ENCODE peak calls at places on chromosomes 5 and 9, in seven cellular contexts. E is LoVo; A is CD4-positive, alpha-beta T cell; D is GM04503; V is kidney tubule cell; Y is T-helper 2 cell; G is stimulated activated CD4-positive, alpha-beta T cell treated with anti-CD3 and anti-CD28 coated beads, Interleukin-12 subunit alpha, Interleukin-12 subunit beta, amount 100 ng/mL, for 4 hours. C is an unnamed sample.

GRCh38 chr9:17876687-17877086 is 297.8 kb downstream of the SH3GL2 start:
- DNase-seq in E (no peak), A (no peak), D (no peak), V (no peak), Y (no peak), G (no peak), C (no peak)

GRCh38 chr9:133460405-133461175 is 812 bp downstream of the CACFD1 start:
- DNase-seq in E (peak; percentile 43), A (peak; percentile 68), D (no peak), V (peak; percentile 76), Y (no peak), G (no peak), C (peak; percentile 91)

GRCh38 chr5:173138707-173139106 is 5.6 kb upstream of the BNIP1 start:
- DNase-seq in E (no peak), A (no peak), D (no peak), V (no peak), Y (no peak), G (no peak), C (no peak)

GRCh38 chr5:150468206-150468605 is 18.7 kb upstream of the RPS14 start:
- DNase-seq in E (no peak), A (no peak), D (no peak), V (no peak), Y (no peak), G (no peak), C (no peak)

GRCh38 chr5:16853511-16853910 is 82.6 kb downstream of the MYO10 start:
- DNase-seq in E (no peak), A (no peak), D (no peak), V (no peak), Y (no peak), G (no peak), C (peak; percentile 38)

GRCh38 chr5:132776077-132776931 is 735 bp downstream of the SEPTIN8 start:
- DNase-seq in E (peak; percentile 48), A (no peak), D (no peak), V (peak; percentile 67), Y (no peak), G (no peak), C (no peak)

GRCh38 chr5:154220625-154221024 is 30.1 kb downstream of the GALNT10 start:
- DNase-seq in E (no peak), A (no peak), D (peak; percentile 49), V (peak; percentile 83), Y (no peak), G (no peak), C (no peak)

GRCh38 chr9:112841261-112841660 is 49.4 kb downstream of the SLC46A2 start:
- DNase-seq in E (no peak), A (no peak), D (no peak), V (no peak), Y (no peak), G (no peak), C (no peak)

GRCh38 chr5:53478411-53479044 is 1.9 kb upstream of the FST start:
- DNase-seq in E (peak; percentile 67), A (no peak), D (no peak), V (peak; percentile 50), Y (no peak), G (no peak), C (peak; percentile 33)

GRCh38 chr5:16844952-16845351 is 91.1 kb downstream of the MYO10 start:
- DNase-seq in E (no peak), A (no peak), D (no peak), V (no peak), Y (no peak), G (no peak), C (no peak)

GRCh38 chr5:134003957-134004625 is 684 bp downstream of the VDAC1 start:
- DNase-seq in E (no peak), A (no peak), D (no peak), V (peak; percentile 56), Y (no peak), G (peak; percentile 55), C (no peak)

GRCh38 chr9:76911971-76912370 is 6.1 kb upstream of the PRUNE2 start:
- DNase-seq in E (no peak), A (no peak), D (no peak), V (peak; percentile 76), Y (no peak), G (no peak), C (no peak)

GRCh38 chr5:172905346-172905756 is 53.9 kb upstream of the RPL26L1 start:
- DNase-seq in E (no peak), A (no peak), D (no peak), V (no peak), Y (no peak), G (no peak), C (no peak)

GRCh38 chr9:13755551-13755950 is 476.1 kb upstream of the MPDZ start:
- DNase-seq in E (no peak), A (no peak), D (no peak), V (peak; percentile 71), Y (no peak), G (no peak), C (no peak)

GRCh38 chr5:1874820-1875219 is 7.9 kb downstream of the IRX4 start:
- DNase-seq in E (no peak), A (no peak), D (no peak), V (no peak), Y (no peak), G (no peak), C (peak; percentile 57)

GRCh38 chr5:154793599-154794524 is 38.7 kb downstream of the LARP1 start:
- DNase-seq in E (no peak), A (no peak), D (no peak), V (no peak), Y (no peak), G (no peak), C (no peak)

GRCh38 chr9:89278997-89279739 is 31.8 kb upstream of the CKS2 start:
- DNase-seq in E (peak; percentile 46), A (no peak), D (peak; percentile 15), V (peak; percentile 67), Y (no peak), G (no peak), C (no peak)

GRCh38 chr5:34717426-34718327 is 61.5 kb downstream of the RAI14 start:
- DNase-seq in E (no peak), A (no peak), D (peak; percentile 97), V (peak; percentile 99), Y (no peak), G (no peak), C (no peak)

GRCh38 chr5:32202394-32202793 is 28.3 kb upstream of the GOLPH3 start:
- DNase-seq in E (no peak), A (no peak), D (peak; percentile 79), V (no peak), Y (no peak), G (no peak), C (no peak)

C was measured in D721Med.